ENCODE peak calls at places on chromosomes 12 and 14, in four cellular contexts. P is lung, L is left ventricle myocardium inferior, T is colonic mucosa. U is an unnamed sample.
A peak's percentile ranks its signal among the peaks of the same experiment; 100 is the strongest.

GRCh38 chr14:97420211-97420610 is 623.0 kb downstream of the VRK1 start:
- DNase-seq in P (no peak), L (no peak), T (no peak), U (no peak)

GRCh38 chr12:64990991-64991570 is 130.0 kb downstream of the WIF1 start:
- DNase-seq in P (no peak), L (no peak), T (no peak), U (no peak)

GRCh38 chr12:6787309-6787708 is 2.0 kb upstream of the CD4 start:
- DNase-seq in P (no peak), L (no peak), T (no peak), U (no peak)

GRCh38 chr14:104388631-104389325 is 190.8 kb upstream of the C14orf180 start:
- DNase-seq in P (no peak), L (no peak), T (no peak), U (no peak)

GRCh38 chr14:72851660-72852059 is 42.2 kb downstream of the DPF3 start:
- DNase-seq in P (no peak), L (no peak), T (no peak), U (no peak)

GRCh38 chr12:76480800-76481199 is 78.8 kb downstream of the OSBPL8 start:
- DNase-seq in P (no peak), L (no peak), T (no peak), U (no peak)

GRCh38 chr12:19031032-19031431 is 98.5 kb upstream of the PLEKHA5 start:
- DNase-seq in P (no peak), L (no peak), T (no peak), U (no peak)

GRCh38 chr14:73741386-73741875 is 27.2 kb upstream of the PNMA1 start:
- DNase-seq in P (peak; percentile 74), L (peak; percentile 79), T (peak; percentile 91), U (no peak)

GRCh38 chr12:132230381-132230780 is 86.1 kb downstream of the NOC4L start:
- DNase-seq in P (no peak), L (no peak), T (no peak), U (no peak)

GRCh38 chr12:132227782-132228417 is 83.6 kb downstream of the NOC4L start:
- DNase-seq in P (no peak), L (no peak), T (no peak), U (no peak)

GRCh38 chr12:132229423-132229760 is 85.1 kb downstream of the NOC4L start:
- DNase-seq in P (no peak), L (no peak), T (no peak), U (no peak)

GRCh38 chr12:132229926-132230325 is 85.7 kb downstream of the NOC4L start:
- DNase-seq in P (no peak), L (no peak), T (no peak), U (no peak)

DNA sequence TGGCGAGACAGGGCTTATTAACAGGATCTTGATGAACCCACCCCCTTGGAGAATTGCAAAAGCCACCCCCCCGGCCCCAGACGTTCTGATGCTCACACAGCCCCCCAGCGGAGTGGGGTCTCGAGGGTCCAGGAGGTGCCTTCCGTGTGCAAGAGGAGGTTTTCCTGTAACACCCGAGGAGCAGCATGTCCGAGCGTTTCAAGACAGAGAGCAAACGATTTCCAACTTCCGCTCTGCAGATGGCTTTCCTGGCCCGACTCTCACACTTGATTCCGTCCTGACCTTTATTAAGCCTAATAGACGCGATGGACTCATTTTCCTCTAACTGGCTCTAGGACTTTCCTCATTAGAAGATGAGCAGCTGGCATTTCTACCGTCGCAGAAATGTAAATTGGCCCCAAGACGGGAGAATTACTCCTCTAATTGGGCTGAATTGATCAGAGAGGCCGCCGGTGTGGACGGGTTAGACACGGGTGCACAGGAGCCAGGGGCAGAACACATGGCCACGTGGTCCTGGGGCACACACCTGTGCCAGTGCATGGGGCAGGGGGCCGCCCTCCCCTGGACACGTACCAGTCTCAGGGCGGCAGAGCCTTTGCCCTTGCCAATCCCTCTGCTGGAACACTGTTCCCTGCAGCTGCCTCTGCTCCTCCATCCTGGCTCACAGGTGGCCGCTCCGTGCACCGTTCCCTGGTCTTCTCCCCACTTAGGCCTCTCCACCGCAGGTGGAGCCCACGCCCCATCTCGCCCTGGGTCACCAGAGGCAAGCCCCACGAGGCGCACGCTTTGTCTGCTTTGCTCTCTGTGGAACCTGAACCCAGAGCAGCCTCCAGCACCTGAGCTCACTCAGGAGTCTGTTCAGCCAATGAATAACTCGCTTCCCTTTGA is 84.5 kb downstream of the NOC4L start:
- DNase-seq in P (no peak), L (no peak), T (no peak), U (no peak)
- H3K9me3 ChIP-seq in P (peaks cover 4% of the 10 kb centered on the region), L (no peaks in the 10 kb centered on the region), T (no peaks in the 10 kb centered on the region), U (no peaks in the 10 kb centered on the region)

GRCh38 chr12:83461326-83461985 is 774.8 kb downstream of the TMTC2 start:
- DNase-seq in P (no peak), L (no peak), T (no peak), U (no peak)
- H3K9me3 ChIP-seq in P (no peaks in the 10 kb centered on the region), L (peaks cover 8% of the 10 kb centered on the region), T (no peaks in the 10 kb centered on the region), U (no peaks in the 10 kb centered on the region)

DNA sequence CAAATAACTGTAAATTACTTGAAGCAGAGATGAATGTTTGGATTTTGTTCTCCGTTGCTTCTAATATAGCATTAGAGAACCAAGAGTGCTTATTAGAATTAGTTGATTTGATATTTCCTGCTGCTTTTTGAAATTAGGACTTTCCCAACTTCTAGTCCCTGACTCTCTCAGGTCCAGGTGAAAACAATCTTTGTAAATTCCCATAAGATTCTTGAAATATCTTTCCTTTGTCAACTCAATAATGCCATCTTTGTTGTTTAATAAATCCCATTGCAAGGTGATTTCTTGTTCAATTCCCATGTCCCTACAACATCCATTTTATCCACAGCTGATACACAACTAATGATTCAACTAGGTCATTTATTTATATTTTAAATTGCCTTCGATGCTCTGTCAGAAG is at the start of gene OR4K2:
- DNase-seq in P (no peak), L (no peak), T (no peak), U (no peak)
- H3K9me3 ChIP-seq in P (no peaks in the 10 kb centered on the region), L (peaks cover 8% of the 10 kb centered on the region), T (no peaks in the 10 kb centered on the region), U (no peaks in the 10 kb centered on the region)

GRCh38 chr14:32436993-32437392 is 107.9 kb downstream of the AKAP6 start:
- DNase-seq in P (no peak), L (no peak), T (no peak), U (no peak)
- H3K9me3 ChIP-seq in P (no peaks in the 10 kb centered on the region), L (no peaks in the 10 kb centered on the region), T (no peaks in the 10 kb centered on the region), U (no peaks in the 10 kb centered on the region)

GRCh38 chr12:132953771-132954170 is 2.3 kb downstream of the ZNF605 start:
- DNase-seq in P (no peak), L (no peak), T (no peak), U (no peak)

GRCh38 chr12:132953163-132953425 is 3.0 kb downstream of the ZNF605 start:
- DNase-seq in P (no peak), L (no peak), T (no peak), U (no peak)

GRCh38 chr12:132954471-132955048 is 1.5 kb downstream of the ZNF605 start:
- DNase-seq in P (no peak), L (no peak), T (no peak), U (no peak)

GRCh38 chr12:132955094-132955932 is 793 bp downstream of the ZNF605 start:
- DNase-seq in P (peak; percentile 35), L (peak; percentile 26), T (peak; percentile 28), U (no peak)

GRCh38 chr12:132955933-132956725 is at the start of gene ZNF605:
- DNase-seq in P (peak; percentile 90), L (peak; percentile 92), T (peak; percentile 89), U (no peak)
- H3K9me3 ChIP-seq in P (peaks cover 21% of the 10 kb centered on the region), L (peaks cover 27% of the 10 kb centered on the region), T (no peaks in the 10 kb centered on the region), U (peaks cover 17% of the 10 kb centered on the region)

GRCh38 chr14:60220084-60220483 is 28.9 kb upstream of the PPM1A start:
- DNase-seq in P (no peak), L (no peak), T (no peak), U (no peak)
- H3K9me3 ChIP-seq in P (no peaks in the 10 kb centered on the region), L (no peaks in the 10 kb centered on the region), T (no peaks in the 10 kb centered on the region), U (no peaks in the 10 kb centered on the region)